ENCODE peak calls at places on chromosomes 2 and 18, in five cellular contexts. J, U, P, T and A are unnamed samples. For H3K36me3, the result is how much of the 10 kb centered on the place peaks cover.

GRCh38 chr2:218583983-218584850 is 15.6 kb downstream of the CNOT9 start:
- DNase-seq in T (no peak), J (no peak), P (no peak), U (no peak), A (no peak)

GRCh38 chr2:42964444-42965081 is 172.2 kb upstream of the HAAO start:
- DNase-seq in J (no peak), U (no peak), P (peak), T (peak), A (peak)

GRCh38 chr2:120132190-120132589 is 91.0 kb downstream of the TMEM185B start:
- DNase-seq in U (no peak), J (no peak), T (no peak), P (peak), A (no peak)

GRCh38 chr2:109339519-109339991 is 210.6 kb downstream of the SH3RF3 start:
- DNase-seq in J (no peak), T (no peak), P (peak), U (no peak), A (no peak)

GRCh38 chr2:65402780-65403528 is 29.4 kb downstream of the SPRED2 start:
- DNase-seq in U (no peak), J (no peak), T (no peak), P (peak), A (no peak)

GRCh38 chr18:9097349-9097748 is 5.2 kb upstream of the NDUFV2 start:
- DNase-seq in J (no peak), P (no peak), T (no peak), U (no peak), A (no peak)

GRCh38 chr18:30748541-30748940 is 294.0 kb downstream of the DSC3 start:
- DNase-seq in J (no peak), P (no peak), U (no peak), T (no peak), A (no peak)

GRCh38 chr2:173159794-173160463 is 84.3 kb downstream of the MAP3K20 start:
- DNase-seq in T (peak), J (peak), P (peak), U (no peak), A (peak)

GRCh38 chr2:59529738-59530137 is 1023.7 kb downstream of the BCL11A start:
- DNase-seq in T (no peak), P (no peak), U (no peak), J (no peak), A (no peak)

GRCh38 chr2:16034151-16034974 is 94.0 kb downstream of the MYCN start:
- DNase-seq in P (no peak), J (no peak), U (no peak), T (no peak), A (no peak)

GRCh38 chr2:24203029-24203786 is 28.4 kb downstream of the FAM228A start:
- DNase-seq in P (no peak), J (no peak), U (no peak), T (no peak), A (no peak)
- H3K36me3 ChIP-seq in P (under half), J (under half), U (under half), T (under half), A (half or more)

GRCh38 chr2:226151157-226151556 is 648.5 kb downstream of the IRS1 start:
- DNase-seq in J (no peak), U (no peak), T (no peak), P (no peak), A (no peak)

GRCh38 chr2:226153553-226153952 is 646.1 kb downstream of the IRS1 start:
- DNase-seq in U (no peak), J (no peak), T (no peak), P (no peak), A (no peak)

GRCh38 chr2:226154610-226155009 is 645.0 kb downstream of the IRS1 start:
- DNase-seq in T (no peak), J (no peak), U (no peak), P (no peak), A (no peak)

GRCh38 chr2:226158229-226158628 is 641.4 kb downstream of the IRS1 start:
- DNase-seq in T (no peak), P (no peak), U (no peak), J (no peak), A (no peak)

DNA sequence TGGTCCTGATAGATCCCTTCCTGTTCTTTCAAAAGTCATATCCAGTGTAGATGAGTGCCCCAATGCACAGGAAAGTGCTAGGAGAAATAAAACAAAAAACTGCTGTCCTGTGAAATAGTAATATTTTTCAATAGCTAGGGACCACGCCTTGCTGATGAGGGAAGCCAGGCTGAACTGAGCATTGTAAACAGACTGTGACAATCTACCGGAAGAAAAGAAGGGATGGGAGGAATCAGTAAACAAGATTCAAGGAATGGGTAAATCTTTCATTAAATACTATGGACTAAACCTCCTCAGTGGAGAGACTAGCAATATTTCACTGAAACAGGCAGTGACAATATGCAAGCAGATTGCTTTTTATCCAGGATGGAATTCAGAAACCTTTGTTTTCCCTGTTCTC is 644.1 kb downstream of the IRS1 start:
- DNase-seq in U (no peak), J (no peak), T (no peak), P (no peak), A (no peak)
- H3K27ac ChIP-seq in U (no peak), J (no peak), T (no peak), P (no peak), A (peak)

GRCh38 chr2:54628957-54629356 is 94.5 kb upstream of the EML6 start:
- DNase-seq in J (no peak), U (no peak), P (no peak), T (no peak), A (no peak)

GRCh38 chr2:54630841-54631497 is 92.5 kb upstream of the EML6 start:
- DNase-seq in T (no peak), J (no peak), U (no peak), P (no peak), A (no peak)

GRCh38 chr2:54628418-54628817 is 95.0 kb upstream of the EML6 start:
- DNase-seq in U (no peak), P (no peak), T (no peak), J (no peak), A (no peak)

GRCh38 chr2:54629390-54629789 is 94.1 kb upstream of the EML6 start:
- DNase-seq in P (no peak), U (no peak), J (no peak), T (no peak), A (no peak)

DNA sequence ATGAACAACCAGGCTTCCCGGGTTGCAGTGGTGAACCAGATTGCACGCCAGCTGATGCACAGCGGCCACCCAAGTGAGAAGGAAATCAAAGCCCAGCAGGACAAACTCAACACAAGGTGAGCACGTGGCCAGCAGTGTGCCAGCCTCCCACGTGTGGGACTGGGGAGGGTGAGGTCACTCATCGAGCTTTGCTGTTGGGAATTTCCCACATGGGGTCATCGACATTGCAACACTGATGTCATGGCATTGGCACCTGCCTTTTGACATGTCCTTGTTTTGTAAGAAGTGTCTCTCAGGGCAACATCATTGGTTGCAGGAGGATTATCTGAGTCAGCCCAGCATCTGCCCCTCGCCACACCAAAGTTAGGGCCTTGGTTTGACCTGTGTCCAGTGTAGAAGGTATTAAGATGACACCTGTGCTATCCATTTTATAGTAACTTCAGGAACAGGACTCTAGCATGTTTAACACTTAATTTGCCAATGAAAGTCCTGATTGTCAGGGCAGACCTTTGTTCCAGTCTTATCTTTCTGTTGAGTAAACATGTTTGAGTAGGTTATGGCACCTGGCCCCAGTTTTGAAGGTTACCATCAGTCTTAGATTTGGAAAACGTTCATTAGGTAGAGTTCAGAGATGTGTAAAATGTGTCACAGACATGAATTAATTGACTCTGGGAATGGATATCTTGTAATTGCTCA is 93.4 kb upstream of the EML6 start:
- DNase-seq in P (peak), U (no peak), T (no peak), J (peak), A (peak)
- H3K36me3 ChIP-seq in P (half or more), U (half or more), T (under half), J (half or more), A (half or more)

GRCh38 chr2:240238201-240238600 is 97.7 kb upstream of the OTOS start:
- DNase-seq in P (no peak), U (no peak), T (no peak), J (no peak), A (no peak)
- H3K27ac ChIP-seq in P (no peak), U (no peak), T (no peak), J (peak), A (peak)